ENCODE peak calls at places on chromosome 1, in ten cellular contexts. L is CD4-positive, alpha-beta T cell; U is endodermal cell; J is endothelial cell; K is thoracic aorta; S is GM12865; M is Calu3; T is GM13977; R is activated CD8-positive, alpha-beta T cell treated with anti-CD3 and anti-CD28 coated beads for 36 hours; P is neural crest cell. N is an unnamed sample.
A peak's percentile ranks its signal among the peaks of the same experiment; 100 is the strongest.

GRCh38 chr1:46522184-46522968 is 29.1 kb downstream of the KNCN start:
- DNase-seq in K (no peak), S (peak; percentile 47), J (no peak), P (no peak), L (no peak), R (peak; percentile 61), T (no peak), M (peak; percentile 55), U (peak; percentile 53), N (no peak)

GRCh38 chr1:54391450-54392071 is 14.6 kb downstream of the SSBP3 start:
- DNase-seq in T (no peak), M (no peak), K (no peak), J (no peak), U (peak; percentile 74), R (no peak), L (no peak), S (no peak), P (peak; percentile 46), N (no peak)

GRCh38 chr1:41976671-41977070 is 57.9 kb upstream of the HIVEP3 start:
- DNase-seq in K (no peak), M (no peak), P (no peak), T (no peak), R (no peak), S (no peak), U (no peak), J (no peak), L (no peak), N (no peak)

GRCh38 chr1:3014443-3015268 is 6.6 kb upstream of the ACTRT2 start:
- DNase-seq in P (no peak), U (no peak), T (no peak), R (no peak), J (no peak), M (no peak), K (no peak), S (no peak), L (no peak), N (no peak)

GRCh38 chr1:65420590-65421340 is at the start of the genes LEPR and LEPROT:
- DNase-seq in T (no peak), J (no peak), M (no peak), K (no peak), R (no peak), L (no peak), S (no peak), U (no peak), P (no peak), N (no peak)

GRCh38 chr1:235854347-235854746 is 12.4 kb downstream of the LYST start:
- DNase-seq in T (no peak), P (no peak), M (no peak), K (no peak), J (no peak), U (no peak), S (no peak), R (no peak), L (no peak), N (no peak)

GRCh38 chr1:205554016-205554811 is 49.7 kb downstream of the CDK18 start:
- DNase-seq in M (no peak), U (no peak), P (no peak), L (no peak), K (no peak), J (no peak), T (no peak), R (no peak), S (no peak), N (no peak)

GRCh38 chr1:232142403-232143314 is 487.3 kb downstream of the SIPA1L2 start:
- DNase-seq in R (no peak), J (no peak), P (no peak), U (peak; percentile 53), T (no peak), S (no peak), K (peak; percentile 48), M (no peak), L (no peak), N (no peak)

GRCh38 chr1:201568859-201569294 is 29.9 kb downstream of the NAV1 start:
- DNase-seq in R (no peak), J (no peak), U (no peak), M (no peak), P (no peak), S (no peak), K (no peak), L (no peak), T (no peak), N (no peak)

GRCh38 chr1:53254011-53254640 is 15.8 kb upstream of the MAGOH start:
- DNase-seq in P (no peak), J (no peak), U (no peak), R (no peak), K (no peak), L (no peak), S (no peak), M (no peak), T (no peak), N (no peak)

GRCh38 chr1:53257454-53258081 is 19.2 kb upstream of the MAGOH start:
- DNase-seq in S (no peak), M (no peak), R (no peak), T (no peak), K (no peak), J (no peak), L (no peak), U (no peak), P (no peak), N (no peak)

GRCh38 chr1:53256744-53257453 is 18.6 kb upstream of the MAGOH start:
- DNase-seq in J (no peak), L (no peak), P (no peak), U (peak; percentile 28), K (no peak), M (no peak), T (no peak), R (no peak), S (no peak), N (no peak)

GRCh38 chr1:53258216-53258615 is 19.9 kb upstream of the MAGOH start:
- DNase-seq in P (no peak), T (no peak), U (no peak), L (no peak), R (no peak), S (no peak), K (no peak), M (no peak), J (no peak), N (no peak)

GRCh38 chr1:53255031-53255430 is 16.7 kb upstream of the MAGOH start:
- DNase-seq in T (no peak), R (no peak), U (no peak), L (no peak), M (no peak), K (no peak), J (no peak), P (no peak), S (no peak), N (no peak)
- TF ChIP-seq CTCF in T (no peak), R (no peak), U (peak; percentile 54), L (no peak), M (no peak), K (no peak), J (peak; percentile 28), P (peak; percentile 18), S (peak; percentile 4), N (no peak)

DNA sequence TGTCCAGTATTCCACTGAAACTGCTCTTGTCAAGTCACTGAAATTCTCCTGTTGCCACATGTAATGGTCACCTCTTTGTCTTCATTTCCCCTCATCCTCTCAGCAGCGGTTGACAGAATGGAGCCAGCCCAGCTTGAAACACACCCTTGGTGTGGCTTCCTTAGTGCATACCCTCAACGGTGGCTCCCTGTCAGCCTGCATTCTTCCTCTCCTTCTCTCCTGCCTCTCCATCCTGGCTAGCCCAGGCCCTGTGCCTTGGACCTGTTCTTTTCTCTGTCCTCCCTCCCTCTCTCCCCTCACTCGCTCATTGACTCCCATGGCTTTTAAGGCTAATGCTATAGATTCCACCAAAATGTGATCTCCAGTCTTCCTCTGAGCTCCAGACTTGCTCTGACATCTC is 3.7 kb downstream of the FCMR start:
- DNase-seq in M (no peak), U (no peak), T (no peak), P (no peak), K (no peak), R (no peak), L (no peak), S (no peak), J (no peak), N (no peak)
- TF ChIP-seq CTCF in M (no peak), U (no peak), T (no peak), P (no peak), K (no peak), R (no peak), L (no peak), S (no peak), J (no peak), N (no peak)

GRCh38 chr1:209629621-209630382 is 22.4 kb downstream of the LAMB3 start:
- DNase-seq in M (no peak), J (no peak), L (no peak), K (no peak), S (no peak), T (no peak), P (no peak), R (no peak), U (no peak), N (no peak)

GRCh38 chr1:209633335-209633997 is 18.8 kb downstream of the LAMB3 start:
- DNase-seq in M (no peak), L (no peak), K (no peak), R (no peak), J (no peak), S (no peak), P (no peak), U (no peak), T (no peak), N (no peak)

GRCh38 chr1:209630383-209631219 is 21.6 kb downstream of the LAMB3 start:
- DNase-seq in R (no peak), T (no peak), U (peak; percentile 72), S (no peak), L (no peak), J (no peak), K (no peak), M (no peak), P (no peak), N (no peak)

GRCh38 chr1:209635850-209636249 is 16.4 kb downstream of the LAMB3 start:
- DNase-seq in T (no peak), U (no peak), M (no peak), K (no peak), R (no peak), J (no peak), S (no peak), L (no peak), P (no peak), N (no peak)

GRCh38 chr1:209634005-209634737 is 18.1 kb downstream of the LAMB3 start:
- DNase-seq in S (no peak), J (no peak), R (no peak), T (no peak), P (no peak), U (no peak), L (no peak), M (no peak), K (no peak), N (no peak)
- TF ChIP-seq CTCF in S (no peak), J (no peak), R (no peak), T (no peak), P (no peak), U (no peak), L (no peak), M (no peak), K (no peak), N (no peak)

DNA sequence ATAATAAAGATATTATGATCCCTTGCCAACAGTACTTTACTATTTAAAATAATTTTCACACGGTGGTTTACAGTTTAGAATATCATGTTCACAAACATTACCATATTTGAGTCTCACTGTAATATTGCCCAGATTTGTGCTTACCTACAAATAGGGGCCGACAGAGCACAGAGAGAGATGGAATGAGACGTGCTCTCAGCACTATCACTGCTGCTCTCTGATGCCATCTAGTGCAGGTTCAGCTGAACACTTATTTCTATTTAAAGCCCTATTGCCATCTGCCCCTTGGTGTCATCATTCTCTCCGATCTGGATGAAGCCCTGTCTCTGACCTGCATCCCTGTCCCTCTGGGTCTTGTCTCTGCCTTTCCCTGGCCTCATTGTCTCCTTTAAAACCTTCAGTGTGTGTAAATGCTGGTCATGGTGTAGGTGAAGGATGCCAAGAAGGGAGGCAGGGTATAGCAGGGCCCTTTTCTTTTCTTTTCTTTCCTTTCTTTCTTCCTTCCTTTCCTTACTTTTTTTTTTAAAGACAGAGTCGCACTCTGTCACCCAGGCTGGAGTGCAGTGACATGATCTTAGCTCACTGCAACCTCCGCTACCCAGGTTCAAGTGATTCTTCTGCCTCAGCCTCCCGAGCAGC is 6.9 kb upstream of the GPATCH4 start:
- DNase-seq in U (peak; percentile 86), J (peak; percentile 66), T (peak; percentile 70), S (peak; percentile 86), P (peak; percentile 45), L (peak; percentile 53), M (peak; percentile 64), R (peak; percentile 77), K (no peak), N (no peak)
- TF ChIP-seq CTCF in U (peak; percentile 85), J (no peak), T (peak; percentile 81), S (peak; percentile 83), P (peak; percentile 82), L (peak; percentile 77), M (peak; percentile 50), R (peak; percentile 86), K (peak; percentile 79), N (peak; percentile 45)

N was measured in activated B cell treated with CpG ODN at 0.5 μM for 24 hours.